ENCODE peak calls at places on chromosomes 1 and 21, in five cellular contexts. G is Calu3; T is stimulated activated CD4-positive, alpha-beta T cell treated with anti-CD3 and anti-CD28 coated beads, Interleukin-12 subunit alpha, Interleukin-12 subunit beta, amount 100 ng/mL, for 24 hours; K is activated gamma-delta T cell treated with Interleukin-2 at 50 U/mL for 16 hours; C is activated CD8-positive, alpha-beta memory T cell treated with anti-CD3 and anti-CD28 coated beads, Interleukin-2, amount 50 U/mL, for 4 hours. E is an unnamed sample.

GRCh38 chr1:161420763-161421455 is 53.2 kb upstream of the CFAP126 start:
- DNase-seq in G (no peak), T (no peak), K (no peak), C (no peak), E (no peak)

GRCh38 chr1:175169305-175170018 is 23.1 kb downstream of the KIAA0040 start:
- DNase-seq in G (no peak), T (no peak), K (no peak), C (no peak), E (no peak)

GRCh38 chr1:221440658-221441057 is 301.2 kb downstream of the DUSP10 start:
- DNase-seq in G (peak; percentile 28), T (no peak), K (no peak), C (no peak), E (no peak)

GRCh38 chr21:17949395-17949794 is 130.2 kb upstream of the C21orf91 start:
- DNase-seq in G (no peak), T (no peak), K (no peak), C (no peak), E (no peak)

GRCh38 chr21:38622081-38622826 is 124.0 kb upstream of the ERG start:
- DNase-seq in G (no peak), T (no peak), K (no peak), C (no peak), E (no peak)

GRCh38 chr21:24658016-24658415 is 949.3 kb downstream of the MRPL39 start:
- DNase-seq in G (no peak), T (no peak), K (no peak), C (no peak), E (no peak)

GRCh38 chr1:174358344-174358743 is 89.4 kb upstream of the GPR52 start:
- DNase-seq in G (no peak), T (no peak), K (no peak), C (no peak), E (no peak)

GRCh38 chr1:118999348-119000071 is 11.4 kb upstream of the TBX15 start:
- DNase-seq in G (no peak), T (no peak), K (no peak), C (no peak), E (no peak)

GRCh38 chr1:166905930-166906329 is 29.9 kb upstream of the TADA1 start:
- DNase-seq in G (no peak), T (no peak), K (no peak), C (no peak), E (no peak)

GRCh38 chr1:173715538-173715844 is 710 bp downstream of the KLHL20 start:
- DNase-seq in G (no peak), T (peak; percentile 1), K (no peak), C (no peak), E (no peak)